ENCODE peak calls at places on chromosome 21, in four cellular contexts. X is cardiac muscle cell, L is Peyer's patch, U is ovary. B is an unnamed sample.
A peak's percentile ranks its signal among the peaks of the same experiment; 100 is the strongest.

GRCh38 chr21:44748621-44749020 is 37.2 kb upstream of the TSPEAR start:
- DNase-seq in X (no peak), U (no peak), L (no peak), B (peak; percentile 57)

GRCh38 chr21:39168800-39169199 is 14.5 kb downstream of the PSMG1 start:
- DNase-seq in X (no peak), U (no peak), L (no peak), B (no peak)

GRCh38 chr21:44755227-44755626 is 43.9 kb upstream of the TSPEAR start:
- DNase-seq in L (no peak), U (no peak), X (no peak), B (no peak)

GRCh38 chr21:19853709-19854575 is 1144.3 kb upstream of the NCAM2 start:
- DNase-seq in X (no peak), U (no peak), L (no peak), B (no peak)

GRCh38 chr21:32334980-32335471 is 36.4 kb downstream of the MRAP start:
- DNase-seq in X (no peak), U (no peak), L (no peak), B (no peak)

GRCh38 chr21:29237110-29238051 is 61.3 kb upstream of the BACH1 start:
- DNase-seq in L (no peak), X (no peak), U (no peak), B (no peak)

GRCh38 chr21:15826908-15827601 is 97.3 kb downstream of the USP25 start:
- DNase-seq in U (no peak), L (no peak), X (no peak), B (no peak)

GRCh38 chr21:41195311-41195710 is 27.4 kb downstream of the BACE2 start:
- DNase-seq in L (no peak), X (no peak), U (no peak), B (no peak)

GRCh38 chr21:45256021-45256911 is 31.4 kb downstream of the POFUT2 start:
- DNase-seq in X (no peak), U (no peak), L (no peak), B (no peak)

GRCh38 chr21:38311765-38312164 is 55.0 kb downstream of the KCNJ15 start:
- DNase-seq in U (no peak), L (no peak), X (no peak), B (no peak)

GRCh38 chr21:46334351-46335140 is 10.6 kb downstream of the PCNT start:
- DNase-seq in U (no peak), L (no peak), X (no peak), B (no peak)

GRCh38 chr21:45523411-45524101 is 18.7 kb downstream of the SLC19A1 start:
- DNase-seq in L (peak; percentile 44), U (peak; percentile 7), X (no peak), B (no peak)

GRCh38 chr21:44872568-44873355 is 728 bp downstream of the PTTG1IP start:
- DNase-seq in X (peak; percentile 55), L (peak; percentile 52), U (peak; percentile 33), B (no peak)

GRCh38 chr21:28828981-28829380 is 163.7 kb downstream of the LTN1 start:
- DNase-seq in X (no peak), U (no peak), L (no peak), B (no peak)

GRCh38 chr21:43194303-43195130 is 25.7 kb downstream of the CRYAA start:
- DNase-seq in X (no peak), L (peak; percentile 38), U (no peak), B (no peak)
- H3K4me1 ChIP-seq in X (peaks cover 15% of the 10 kb centered on the region), L (no peaks in the 10 kb centered on the region), U (peaks cover 9% of the 10 kb centered on the region), B (peaks cover 1% of the 10 kb centered on the region)

GRCh38 chr21:37223804-37224345 is 43.3 kb downstream of the VPS26C start:
- DNase-seq in X (no peak), L (no peak), U (no peak), B (no peak)
- H3K4me1 ChIP-seq in X (no peaks in the 10 kb centered on the region), L (peaks cover 11% of the 10 kb centered on the region), U (peaks cover 1% of the 10 kb centered on the region), B (no peaks in the 10 kb centered on the region)

GRCh38 chr21:27571706-27572105 is 604.8 kb upstream of the ADAMTS5 start:
- DNase-seq in X (no peak), U (no peak), L (no peak), B (no peak)

GRCh38 chr21:27569091-27569490 is 602.2 kb upstream of the ADAMTS5 start:
- DNase-seq in X (no peak), L (no peak), U (no peak), B (no peak)

GRCh38 chr21:27572681-27573080 is 605.8 kb upstream of the ADAMTS5 start:
- DNase-seq in X (no peak), U (no peak), L (no peak), B (no peak)

GRCh38 chr21:27569831-27570230 is 602.9 kb upstream of the ADAMTS5 start:
- DNase-seq in L (no peak), U (no peak), X (no peak), B (no peak)

DNA sequence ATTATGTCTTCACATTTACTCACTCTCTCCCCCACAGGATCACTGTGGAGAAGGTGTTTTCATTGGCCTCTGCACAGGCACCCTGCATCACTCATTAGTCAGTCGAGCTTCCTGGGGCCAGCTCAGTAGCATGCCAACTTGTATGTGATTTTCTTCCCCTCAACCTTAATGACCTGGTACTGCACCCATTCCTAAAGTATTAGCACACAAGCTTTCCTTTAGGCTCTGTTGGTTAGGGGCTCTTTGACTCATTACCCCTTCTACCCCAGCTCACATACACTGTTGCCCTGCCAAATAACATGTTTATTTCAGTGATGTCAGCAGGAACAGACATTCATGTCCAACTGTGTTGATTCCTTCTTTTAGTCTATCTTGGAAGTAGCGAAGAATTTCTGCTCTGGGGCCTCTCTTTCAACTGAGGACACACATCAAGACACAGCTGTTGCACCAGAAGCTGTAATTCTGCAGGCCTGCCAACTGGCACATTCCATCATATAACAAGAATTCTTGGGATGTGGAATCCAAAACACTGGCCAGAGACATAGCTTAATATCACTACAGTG is 603.5 kb upstream of the ADAMTS5 start:
- DNase-seq in X (no peak), U (peak; percentile 43), L (peak; percentile 61), B (no peak)
- H3K4me1 ChIP-seq in X (no peaks in the 10 kb centered on the region), U (peaks cover 5% of the 10 kb centered on the region), L (no peaks in the 10 kb centered on the region), B (no peaks in the 10 kb centered on the region)

GRCh38 chr21:43598416-43599120 is 60.7 kb downstream of the HSF2BP start:
- DNase-seq in U (no peak), X (no peak), L (no peak), B (no peak)
- H3K4me1 ChIP-seq in U (no peaks in the 10 kb centered on the region), X (no peaks in the 10 kb centered on the region), L (no peaks in the 10 kb centered on the region), B (no peaks in the 10 kb centered on the region)

DNA sequence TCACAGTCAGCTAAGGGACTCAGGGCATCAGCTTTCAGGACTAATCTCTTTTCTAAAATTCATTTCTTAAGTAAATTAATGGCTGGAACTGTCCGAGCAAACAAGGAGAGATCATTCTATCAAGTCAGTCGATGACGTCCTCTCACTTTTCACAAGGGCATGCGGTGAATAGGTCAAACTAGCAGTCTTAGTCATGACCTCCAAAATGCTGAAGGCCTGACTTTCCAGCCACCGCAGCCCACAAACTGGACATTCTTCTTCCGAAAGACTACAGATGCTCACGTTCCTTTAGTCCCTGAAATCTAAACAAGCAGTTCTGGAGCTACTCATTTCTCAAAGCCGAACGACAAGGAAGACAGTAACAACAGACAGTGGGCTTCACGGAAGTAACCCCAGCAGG is 127.9 kb downstream of the TIAM1 start:
- DNase-seq in X (no peak), U (no peak), L (no peak), B (no peak)
- H3K4me1 ChIP-seq in X (no peaks in the 10 kb centered on the region), U (peaks cover 2% of the 10 kb centered on the region), L (no peaks in the 10 kb centered on the region), B (no peaks in the 10 kb centered on the region)

DNA sequence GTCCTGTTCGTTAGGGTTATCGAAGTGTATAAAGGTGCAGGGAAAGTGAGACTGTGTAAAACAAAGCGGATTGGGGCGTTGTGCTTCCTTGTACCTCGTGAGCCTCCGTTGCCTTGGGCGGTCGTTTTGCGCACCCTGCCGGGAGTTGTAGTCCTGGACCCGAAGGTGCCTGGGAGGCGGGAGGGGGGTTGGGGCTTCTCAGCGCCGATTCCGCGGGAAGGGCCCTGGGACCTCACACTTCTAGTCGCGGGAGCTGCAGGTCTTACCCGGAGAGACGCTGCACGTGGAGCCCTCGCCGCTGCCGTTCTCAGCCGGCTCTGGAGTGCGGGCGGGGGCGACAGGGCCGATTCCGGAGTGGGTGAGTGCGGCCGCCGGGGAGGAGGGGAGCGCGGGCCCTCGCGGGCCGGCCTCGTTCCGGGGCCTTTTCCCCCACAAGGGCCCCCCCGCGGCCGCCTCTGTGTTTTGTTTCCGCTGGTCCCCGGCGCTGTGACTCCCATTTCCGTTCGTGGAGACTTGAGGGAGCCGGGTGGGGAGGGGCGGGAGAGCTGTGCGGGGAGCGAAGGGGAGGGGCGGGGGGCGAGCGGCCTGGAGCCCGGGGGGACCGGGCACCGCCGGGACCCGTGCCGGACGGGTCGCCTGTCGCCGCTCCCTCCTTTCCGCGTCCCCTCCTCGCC is 586 bp downstream of the GABPA start:
- DNase-seq in L (peak; percentile 96), X (peak; percentile 91), U (peak; percentile 92), B (peak; percentile 61)
- H3K4me1 ChIP-seq in L (peaks cover 40% of the 10 kb centered on the region), X (peaks cover 32% of the 10 kb centered on the region), U (peaks cover 3% of the 10 kb centered on the region), B (no peaks in the 10 kb centered on the region)

B was measured in iPS DF 6.9.